ENCODE peak calls at places on chromosome 2, in six cellular contexts. I, A, S, D, H and B are unnamed samples. For H3K27me3, the result is how much of the 10 kb centered on the place peaks cover.

GRCh38 chr2:38552259-38552658 is 50.5 kb downstream of the HNRNPLL start:
- DNase-seq in I (no peak), A (no peak), S (no peak), D (no peak), H (no peak), B (no peak)

GRCh38 chr2:227513113-227513512 is 41.2 kb downstream of the AGFG1 start:
- DNase-seq in I (no peak), A (no peak), S (no peak), D (no peak), H (no peak), B (no peak)

GRCh38 chr2:170176212-170176611 is 1.7 kb upstream of the MYO3B start:
- DNase-seq in I (no peak), A (no peak), S (no peak), D (no peak), H (no peak), B (peak)

GRCh38 chr2:223580951-223581350 is 21.2 kb downstream of the SCG2 start:
- DNase-seq in I (no peak), A (no peak), S (no peak), D (peak), H (no peak), B (no peak)

GRCh38 chr2:108904680-108905079 is 84.3 kb downstream of the EDAR start:
- DNase-seq in I (no peak), A (no peak), S (no peak), D (no peak), H (no peak), B (no peak)

GRCh38 chr2:136582631-136583205 is 182.6 kb upstream of the THSD7B start:
- DNase-seq in I (no peak), A (no peak), S (no peak), D (peak), H (no peak), B (no peak)

GRCh38 chr2:207584952-207585351 is 40.2 kb downstream of the METTL21A start:
- DNase-seq in I (no peak), A (no peak), S (no peak), D (no peak), H (no peak), B (no peak)

GRCh38 chr2:675460-675859 is 1.7 kb downstream of the TMEM18 start:
- DNase-seq in I (peak), A (no peak), S (no peak), D (no peak), H (no peak), B (no peak)

GRCh38 chr2:172285760-172286159 is 141.6 kb upstream of the ITGA6 start:
- DNase-seq in I (no peak), A (no peak), S (no peak), D (no peak), H (no peak), B (no peak)
- H3K27ac ChIP-seq in I (peak), A (no peak), S (no peak), D (peak), H (no peak), B (no peak)

GRCh38 chr2:74499940-74500577 is 656 bp upstream of the LBX2 start:
- DNase-seq in I (no peak), A (no peak), S (no peak), D (no peak), H (no peak), B (no peak)

GRCh38 chr2:74501335-74502071 is 2.1 kb upstream of the LBX2 start:
- DNase-seq in I (no peak), A (no peak), S (no peak), D (peak), H (no peak), B (peak)

GRCh38 chr2:74499269-74499939 is at the start of gene LBX2:
- DNase-seq in I (no peak), A (no peak), S (no peak), D (peak), H (no peak), B (no peak)

GRCh38 chr2:74502147-74502719 is 2.8 kb upstream of the LBX2 start:
- DNase-seq in I (no peak), A (no peak), S (no peak), D (peak), H (no peak), B (no peak)

DNA sequence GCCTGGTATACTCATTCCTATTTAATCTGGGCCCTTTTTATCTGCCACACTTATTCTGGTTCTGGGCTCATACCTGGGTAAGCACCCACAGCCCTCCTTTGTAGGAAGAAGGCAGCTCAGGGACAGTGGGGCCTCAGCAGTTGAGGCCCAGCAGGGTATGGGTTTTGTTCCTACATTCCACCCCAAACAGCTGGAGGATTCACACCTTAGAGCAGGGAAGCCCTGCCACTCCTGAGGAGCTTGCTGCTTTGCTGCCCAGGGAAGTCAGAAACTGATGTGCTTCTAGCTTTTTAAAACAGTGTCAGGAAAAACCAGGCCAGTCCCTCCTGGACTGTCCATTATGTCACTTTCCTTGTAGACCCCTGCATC is 1.2 kb upstream of the LBX2 start:
- DNase-seq in I (no peak), A (no peak), S (no peak), D (no peak), H (no peak), B (no peak)
- H3K27me3 ChIP-seq in I (under half), A (under half), S (half or more), D (half or more), H (half or more), B (under half)

GRCh38 chr2:141529674-141530073 is 601.1 kb downstream of the LRP1B start:
- DNase-seq in I (no peak), A (no peak), S (no peak), D (no peak), H (no peak), B (no peak)
- H3K27ac ChIP-seq in I (no peak), A (no peak), S (no peak), D (no peak), H (no peak), B (no peak)

DNA sequence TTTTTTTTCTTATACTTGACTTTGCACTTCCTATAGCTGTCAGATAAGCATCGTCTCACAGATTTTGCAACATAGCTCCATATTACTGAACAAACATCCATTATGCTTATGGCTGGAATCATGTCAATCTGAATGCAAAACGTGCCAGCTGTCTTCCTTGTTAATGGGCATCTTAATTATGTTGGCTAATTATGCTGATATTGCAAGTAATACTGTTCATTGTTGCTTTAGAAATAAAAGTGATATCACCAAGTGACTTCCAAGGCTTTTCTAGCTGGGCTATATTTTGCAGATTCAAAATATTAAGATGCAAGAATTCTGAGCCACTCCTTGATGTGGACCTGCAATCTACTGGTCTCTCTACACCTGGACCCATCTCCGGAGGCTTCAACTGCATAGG is 176.8 kb downstream of the ARL4C start:
- DNase-seq in I (no peak), A (no peak), S (no peak), D (no peak), H (no peak), B (no peak)
- H3K27me3 ChIP-seq in I (under half), A (under half), S (under half), D (under half), H (under half), B (under half)

GRCh38 chr2:98738304-98738703 is 7.4 kb upstream of the MGAT4A start:
- DNase-seq in I (no peak), A (no peak), S (no peak), D (no peak), H (no peak), B (no peak)

GRCh38 chr2:98737848-98738247 is 6.9 kb upstream of the MGAT4A start:
- DNase-seq in I (no peak), A (no peak), S (no peak), D (no peak), H (no peak), B (no peak)

GRCh38 chr2:98734157-98734556 is 3.2 kb upstream of the MGAT4A start:
- DNase-seq in I (no peak), A (no peak), S (no peak), D (no peak), H (no peak), B (no peak)

GRCh38 chr2:98734823-98735260 is 3.9 kb upstream of the MGAT4A start:
- DNase-seq in I (no peak), A (no peak), S (no peak), D (no peak), H (no peak), B (peak)

GRCh38 chr2:98736464-98736889 is 5.5 kb upstream of the MGAT4A start:
- DNase-seq in I (no peak), A (no peak), S (no peak), D (no peak), H (no peak), B (no peak)
- H3K27ac ChIP-seq in I (no peak), A (peak), S (no peak), D (no peak), H (peak), B (no peak)

GRCh38 chr2:70959851-70960832 is 18.3 kb upstream of the ANKRD53 start:
- DNase-seq in I (no peak), A (no peak), S (peak), D (peak), H (no peak), B (no peak)

GRCh38 chr2:70958759-70959158 is 19.7 kb upstream of the ANKRD53 start:
- DNase-seq in I (no peak), A (no peak), S (peak), D (no peak), H (no peak), B (no peak)

GRCh38 chr2:70960833-70961647 is 17.4 kb upstream of the ANKRD53 start:
- DNase-seq in I (no peak), A (no peak), S (peak), D (no peak), H (peak), B (no peak)

GRCh38 chr2:70957838-70958237 is 20.6 kb upstream of the ANKRD53 start:
- DNase-seq in I (no peak), A (no peak), S (no peak), D (no peak), H (no peak), B (no peak)

GRCh38 chr2:70959271-70959761 is 19.1 kb upstream of the ANKRD53 start:
- DNase-seq in I (no peak), A (no peak), S (peak), D (no peak), H (no peak), B (no peak)
- H3K27me3 ChIP-seq in I (under half), A (under half), S (under half), D (half or more), H (under half), B (under half)

GRCh38 chr2:100903534-100904258 is 83.8 kb downstream of the NPAS2 start:
- DNase-seq in I (no peak), A (no peak), S (no peak), D (peak), H (no peak), B (no peak)
- H3K27ac ChIP-seq in I (no peak), A (no peak), S (no peak), D (no peak), H (no peak), B (no peak)

DNA sequence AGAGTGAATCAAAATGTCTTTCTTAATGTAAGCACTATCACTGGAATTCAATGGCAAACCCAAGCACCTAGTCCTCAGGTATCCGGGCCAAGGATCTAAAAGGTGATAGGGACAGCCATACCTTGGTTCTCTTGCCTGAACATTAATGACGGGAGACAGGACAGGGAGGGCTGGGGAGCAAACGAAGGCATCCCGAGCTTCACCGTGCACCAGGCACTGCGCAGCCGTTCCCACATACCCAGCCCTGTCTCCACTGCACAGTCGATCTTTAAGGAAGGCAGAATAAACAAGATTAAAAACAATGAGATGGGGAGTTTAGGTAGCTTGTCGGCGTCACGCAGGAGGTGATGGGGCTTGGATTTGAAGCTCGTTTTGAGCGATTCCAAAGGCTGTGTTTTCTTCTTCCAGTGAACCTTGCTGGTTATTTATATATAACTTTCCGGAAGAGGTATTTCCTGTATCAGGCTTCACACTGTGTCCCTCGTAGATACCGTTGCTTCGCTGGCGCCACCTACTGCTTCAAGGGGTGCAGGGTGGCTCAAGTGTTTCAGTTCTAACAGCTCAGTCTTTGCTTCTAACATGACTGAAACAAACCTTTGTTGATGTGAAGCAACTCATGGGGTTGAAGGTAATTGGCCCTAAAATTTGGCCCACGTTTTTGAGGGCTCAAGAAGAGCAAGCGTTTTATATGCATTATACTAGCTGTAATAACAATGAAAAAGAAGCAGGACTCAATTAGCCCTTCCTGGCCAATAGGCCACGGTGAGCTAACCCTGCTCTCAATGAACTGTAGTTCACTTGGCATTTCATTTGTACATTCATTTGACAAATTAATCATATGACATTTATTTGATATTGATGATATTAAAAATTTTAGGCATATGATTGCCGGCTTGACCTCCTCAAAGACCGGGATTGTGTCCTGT is 77.4 kb downstream of the DCDC2C start:
- DNase-seq in I (peak), A (peak), S (no peak), D (peak), H (peak), B (peak)
- H3K27me3 ChIP-seq in I (under half), A (under half), S (under half), D (under half), H (under half), B (under half)

GRCh38 chr2:161138429-161138828 is 21.8 kb upstream of the TANK start:
- DNase-seq in I (no peak), A (peak), S (no peak), D (no peak), H (no peak), B (no peak)

GRCh38 chr2:161136696-161137324 is 23.4 kb upstream of the TANK start:
- DNase-seq in I (no peak), A (peak), S (no peak), D (no peak), H (no peak), B (no peak)

GRCh38 chr2:161141033-161141432 is 19.2 kb upstream of the TANK start:
- DNase-seq in I (no peak), A (no peak), S (no peak), D (no peak), H (no peak), B (no peak)

GRCh38 chr2:161136194-161136593 is 24.0 kb upstream of the TANK start:
- DNase-seq in I (no peak), A (peak), S (no peak), D (no peak), H (no peak), B (no peak)

GRCh38 chr2:161139098-161139987 is 20.9 kb upstream of the TANK start:
- DNase-seq in I (no peak), A (peak), S (no peak), D (no peak), H (no peak), B (no peak)
- H3K27ac ChIP-seq in I (no peak), A (peak), S (peak), D (no peak), H (peak), B (no peak)